ENCODE peak calls at places on chromosomes 5 and 9, in nine cellular contexts. O, Z, L, E, V, F, J, S and R are unnamed samples.
A peak's percentile ranks its signal among the peaks of the same experiment; 100 is the strongest.

GRCh38 chr5:121988443-121988842 is 26.7 kb downstream of the SRFBP1 start:
- DNase-seq in J (no peak), Z (no peak), L (no peak), F (no peak), S (no peak), O (no peak), E (no peak), V (no peak), R (no peak)

GRCh38 chr9:8486095-8486494 is 686.5 kb upstream of the DMAC1 start:
- DNase-seq in F (peak; percentile 3), J (no peak), L (peak; percentile 56), S (no peak), O (no peak), V (peak; percentile 16), E (peak; percentile 8), Z (no peak), R (peak; percentile 57)

GRCh38 chr5:176743136-176743827 is 67.1 kb upstream of the UNC5A start:
- DNase-seq in O (no peak), E (no peak), S (peak; percentile 32), J (no peak), Z (no peak), V (no peak), F (no peak), L (peak; percentile 61), R (no peak)

GRCh38 chr5:142845402-142845901 is 75.3 kb downstream of the ARHGAP26 start:
- DNase-seq in L (no peak), O (no peak), F (no peak), J (no peak), Z (no peak), S (peak; percentile 19), E (peak; percentile 57), V (no peak), R (no peak)

GRCh38 chr9:91680998-91681397 is 257.4 kb upstream of the NFIL3 start:
- DNase-seq in L (no peak), V (no peak), E (no peak), Z (no peak), O (no peak), F (no peak), J (no peak), S (no peak), R (no peak)

GRCh38 chr5:169443249-169443784 is 140.3 kb upstream of the SPDL1 start:
- DNase-seq in L (no peak), S (no peak), O (no peak), E (no peak), V (no peak), F (no peak), Z (no peak), J (no peak), R (no peak)

GRCh38 chr9:123318961-123319421 is 37.0 kb upstream of the CRB2 start:
- DNase-seq in V (no peak), Z (no peak), L (no peak), F (no peak), O (no peak), J (no peak), S (no peak), E (no peak), R (no peak)

GRCh38 chr5:37737326-37738056 is 102.3 kb downstream of the GDNF start:
- DNase-seq in F (no peak), L (no peak), S (no peak), V (no peak), O (peak; percentile 17), J (no peak), Z (no peak), E (no peak), R (no peak)

GRCh38 chr9:88950341-88951141 is 40.7 kb upstream of the S1PR3 start:
- DNase-seq in L (no peak), J (peak; percentile 84), V (no peak), F (peak; percentile 84), S (no peak), Z (no peak), O (peak; percentile 53), E (no peak), R (no peak)

GRCh38 chr9:24841993-24842392 is 296.3 kb upstream of the IZUMO3 start:
- DNase-seq in L (no peak), E (no peak), Z (no peak), V (no peak), O (no peak), S (no peak), J (no peak), F (no peak), R (no peak)

GRCh38 chr5:94745786-94746730 is 127.6 kb downstream of the SLF1 start:
- DNase-seq in J (peak; percentile 59), V (no peak), L (no peak), F (peak; percentile 65), S (no peak), O (peak; percentile 76), Z (no peak), E (no peak), R (peak; percentile 25)